ENCODE peak calls at places on chromosomes 12 and 14, in four cellular contexts. One of them, this sample, is unnamed. For H3K4me1, the result is how much of the 10 kb centered on the place peaks cover.

GRCh38 chr12:68331500-68331868 is 678 bp downstream of the MDM1 start:
- DNase-seq in A549: no peak
- DNase-seq in HCT116: no peak
- DNase-seq in IMR-90: no peak
- DNase-seq in this sample: no peak

GRCh38 chr14:102560436-102561261 is 31.8 kb upstream of the RCOR1 start:
- DNase-seq in A549: no peak
- DNase-seq in HCT116: no peak
- DNase-seq in IMR-90: no peak
- DNase-seq in this sample: no peak

GRCh38 chr14:103943673-103944072 is 1.3 kb upstream of the RD3L start:
- DNase-seq in A549: no peak
- DNase-seq in HCT116: no peak
- DNase-seq in IMR-90: peak
- DNase-seq in this sample: no peak

GRCh38 chr12:65892905-65893304 is 68.6 kb downstream of the HMGA2 start:
- DNase-seq in A549: no peak
- DNase-seq in HCT116: no peak
- DNase-seq in IMR-90: peak
- DNase-seq in this sample: peak

GRCh38 chr14:104996032-104996431 is 10.4 kb downstream of the CLBA1 start:
- DNase-seq in A549: no peak
- DNase-seq in HCT116: no peak
- DNase-seq in IMR-90: no peak
- DNase-seq in this sample: no peak

GRCh38 chr12:9869307-9870161 is at the start of gene CLEC2B:
- DNase-seq in A549: peak
- DNase-seq in HCT116: no peak
- DNase-seq in IMR-90: peak
- DNase-seq in this sample: no peak

GRCh38 chr14:50947446-50947845 is 3.2 kb upstream of the PYGL start:
- DNase-seq in A549: no peak
- DNase-seq in HCT116: no peak
- DNase-seq in IMR-90: peak
- DNase-seq in this sample: no peak

GRCh38 chr12:131910302-131911110 is 16.1 kb downstream of the ULK1 start:
- DNase-seq in A549: no peak
- DNase-seq in HCT116: no peak
- DNase-seq in IMR-90: no peak
- DNase-seq in this sample: no peak

GRCh38 chr12:121135320-121135719 is 2.6 kb downstream of the P2RX7 start:
- DNase-seq in A549: no peak
- DNase-seq in HCT116: no peak
- DNase-seq in IMR-90: no peak
- DNase-seq in this sample: no peak

GRCh38 chr14:31927348-31927826 is 149.7 kb upstream of the ARHGAP5 start:
- DNase-seq in A549: peak
- DNase-seq in HCT116: no peak
- DNase-seq in IMR-90: peak
- DNase-seq in this sample: peak

GRCh38 chr12:50572275-50572674 is 67.5 kb downstream of the DIP2B start:
- DNase-seq in A549: peak
- DNase-seq in HCT116: no peak
- DNase-seq in IMR-90: peak
- DNase-seq in this sample: peak

GRCh38 chr14:64971890-64972785 is at the start of gene RAB15:
- DNase-seq in A549: peak
- DNase-seq in HCT116: no peak
- DNase-seq in IMR-90: peak
- DNase-seq in this sample: peak

GRCh38 chr14:91509083-91509877 is 830 bp downstream of the PPP4R3A start:
- DNase-seq in A549: peak
- DNase-seq in HCT116: no peak
- DNase-seq in IMR-90: no peak
- DNase-seq in this sample: peak

GRCh38 chr14:100875861-100876590 is 27.5 kb downstream of the RTL1 start:
- DNase-seq in A549: no peak
- DNase-seq in HCT116: no peak
- DNase-seq in IMR-90: no peak
- DNase-seq in this sample: no peak

GRCh38 chr14:102977475-102977874 is 55.0 kb downstream of the AMN start:
- DNase-seq in A549: no peak
- DNase-seq in HCT116: no peak
- DNase-seq in IMR-90: no peak
- DNase-seq in this sample: no peak

GRCh38 chr12:46786774-46787173 is 39.0 kb downstream of the SLC38A4 start:
- DNase-seq in A549: peak
- DNase-seq in HCT116: no peak
- DNase-seq in IMR-90: peak
- DNase-seq in this sample: no peak

GRCh38 chr12:96882862-96883261 is 24.2 kb upstream of the NEDD1 start:
- DNase-seq in A549: no peak
- DNase-seq in HCT116: no peak
- DNase-seq in IMR-90: peak
- DNase-seq in this sample: peak

GRCh38 chr14:105045710-105046326 is 19.4 kb downstream of the GPR132 start:
- DNase-seq in A549: peak
- DNase-seq in HCT116: peak
- DNase-seq in IMR-90: peak
- DNase-seq in this sample: peak

GRCh38 chr12:53327435-53328042 is 6.1 kb upstream of the AAAS start:
- DNase-seq in A549: peak
- DNase-seq in HCT116: no peak
- DNase-seq in IMR-90: no peak
- DNase-seq in this sample: peak

GRCh38 chr12:5170894-5171293 is 127.2 kb downstream of the KCNA5 start:
- DNase-seq in A549: no peak
- DNase-seq in HCT116: no peak
- DNase-seq in IMR-90: peak
- DNase-seq in this sample: no peak

GRCh38 chr14:91202234-91202974 is 42.1 kb downstream of the GPR68 start:
- DNase-seq in A549: no peak
- DNase-seq in HCT116: no peak
- DNase-seq in IMR-90: no peak
- DNase-seq in this sample: no peak

GRCh38 chr12:104504151-104504550 is 47.4 kb downstream of the CHST11 start:
- DNase-seq in A549: no peak
- DNase-seq in HCT116: no peak
- DNase-seq in IMR-90: no peak
- DNase-seq in this sample: no peak

GRCh38 chr14:63039800-63040380 is 5.4 kb downstream of the KCNH5 start:
- DNase-seq in A549: peak
- DNase-seq in HCT116: no peak
- DNase-seq in IMR-90: peak
- DNase-seq in this sample: peak

GRCh38 chr12:85949253-85949652 is 75.2 kb downstream of the NTS start:
- DNase-seq in A549: no peak
- DNase-seq in HCT116: no peak
- DNase-seq in IMR-90: no peak
- DNase-seq in this sample: no peak

GRCh38 chr12:132204064-132204821 is 60.0 kb downstream of the NOC4L start:
- DNase-seq in A549: no peak
- DNase-seq in HCT116: no peak
- DNase-seq in IMR-90: no peak
- DNase-seq in this sample: no peak

GRCh38 chr12:6226002-6226700 is 26.0 kb downstream of the CD9 start:
- DNase-seq in A549: no peak
- DNase-seq in HCT116: no peak
- DNase-seq in IMR-90: peak
- DNase-seq in this sample: peak

GRCh38 chr14:73457935-73458218 is 469 bp downstream of the NUMB start:
- DNase-seq in A549: no peak
- DNase-seq in HCT116: no peak
- DNase-seq in IMR-90: no peak
- DNase-seq in this sample: no peak

GRCh38 chr12:110436231-110436630 is 13.9 kb downstream of the ARPC3 start:
- DNase-seq in A549: no peak
- DNase-seq in HCT116: no peak
- DNase-seq in IMR-90: peak
- DNase-seq in this sample: peak

GRCh38 chr14:32201816-32202467 is at the start of gene RNU6-7:
- DNase-seq in A549: peak
- DNase-seq in HCT116: no peak
- DNase-seq in IMR-90: peak
- DNase-seq in this sample: peak

GRCh38 chr12:47590771-47591368 is 115.0 kb downstream of the RPAP3 start:
- DNase-seq in A549: no peak
- DNase-seq in HCT116: no peak
- DNase-seq in IMR-90: no peak
- DNase-seq in this sample: peak

GRCh38 chr14:106872619-106873446 is 1346.5 kb downstream of the TMEM121 start:
- DNase-seq in A549: peak
- DNase-seq in HCT116: no peak
- DNase-seq in IMR-90: no peak
- DNase-seq in this sample: no peak

GRCh38 chr12:21130998-21131397 is at the start of gene SLCO1B1:
- DNase-seq in A549: no peak
- DNase-seq in HCT116: no peak
- DNase-seq in IMR-90: no peak
- DNase-seq in this sample: no peak

GRCh38 chr12:104219908-104220404 is 4.4 kb downstream of the TXNRD1 start:
- DNase-seq in A549: peak
- DNase-seq in HCT116: peak
- DNase-seq in IMR-90: peak
- DNase-seq in this sample: no peak

GRCh38 chr12:128813883-128814282 is 9.9 kb downstream of the SLC15A4 start:
- DNase-seq in A549: no peak
- DNase-seq in HCT116: no peak
- DNase-seq in IMR-90: no peak
- DNase-seq in this sample: no peak

GRCh38 chr12:102781117-102781516 is 135.9 kb downstream of the PAH start:
- DNase-seq in A549: no peak
- DNase-seq in HCT116: no peak
- DNase-seq in IMR-90: no peak
- DNase-seq in this sample: no peak

GRCh38 chr12:101564912-101565311 is 29.9 kb upstream of the MYBPC1 start:
- DNase-seq in A549: peak
- DNase-seq in HCT116: no peak
- DNase-seq in IMR-90: no peak
- DNase-seq in this sample: peak

GRCh38 chr12:93676408-93677194 is 574 bp upstream of the CRADD start:
- DNase-seq in A549: no peak
- DNase-seq in HCT116: no peak
- DNase-seq in IMR-90: no peak
- DNase-seq in this sample: no peak
- H3K27ac ChIP-seq in A549: peak
- H3K27ac ChIP-seq in HCT116: peak
- H3K27ac ChIP-seq in IMR-90: peak
- H3K27ac ChIP-seq in this sample: peak

GRCh38 chr14:76309572-76310551 is 66.1 kb upstream of the ESRRB start:
- DNase-seq in A549: no peak
- DNase-seq in HCT116: no peak
- DNase-seq in IMR-90: no peak
- DNase-seq in this sample: peak

GRCh38 chr14:76313303-76313702 is 62.6 kb upstream of the ESRRB start:
- DNase-seq in A549: no peak
- DNase-seq in HCT116: no peak
- DNase-seq in IMR-90: no peak
- DNase-seq in this sample: no peak

GRCh38 chr14:76313861-76314260 is 62.1 kb upstream of the ESRRB start:
- DNase-seq in A549: no peak
- DNase-seq in HCT116: no peak
- DNase-seq in IMR-90: no peak
- DNase-seq in this sample: no peak

GRCh38 chr14:76312821-76313220 is 63.1 kb upstream of the ESRRB start:
- DNase-seq in A549: no peak
- DNase-seq in HCT116: no peak
- DNase-seq in IMR-90: no peak
- DNase-seq in this sample: no peak

GRCh38 chr14:76311410-76311758 is 64.6 kb upstream of the ESRRB start:
- DNase-seq in A549: no peak
- DNase-seq in HCT116: no peak
- DNase-seq in IMR-90: no peak
- DNase-seq in this sample: no peak
- H3K4me1 ChIP-seq in A549: under half
- H3K4me1 ChIP-seq in HCT116: under half
- H3K4me1 ChIP-seq in IMR-90: under half
- H3K4me1 ChIP-seq in this sample: half or more

GRCh38 chr14:22478670-22479069 is 110.4 kb downstream of the DAD1 start:
- DNase-seq in A549: no peak
- DNase-seq in HCT116: no peak
- DNase-seq in IMR-90: no peak
- DNase-seq in this sample: peak
- H3K4me3 ChIP-seq in A549: no peak
- H3K4me3 ChIP-seq in HCT116: no peak
- H3K4me3 ChIP-seq in IMR-90: no peak
- H3K4me3 ChIP-seq in this sample: no peak

DNA sequence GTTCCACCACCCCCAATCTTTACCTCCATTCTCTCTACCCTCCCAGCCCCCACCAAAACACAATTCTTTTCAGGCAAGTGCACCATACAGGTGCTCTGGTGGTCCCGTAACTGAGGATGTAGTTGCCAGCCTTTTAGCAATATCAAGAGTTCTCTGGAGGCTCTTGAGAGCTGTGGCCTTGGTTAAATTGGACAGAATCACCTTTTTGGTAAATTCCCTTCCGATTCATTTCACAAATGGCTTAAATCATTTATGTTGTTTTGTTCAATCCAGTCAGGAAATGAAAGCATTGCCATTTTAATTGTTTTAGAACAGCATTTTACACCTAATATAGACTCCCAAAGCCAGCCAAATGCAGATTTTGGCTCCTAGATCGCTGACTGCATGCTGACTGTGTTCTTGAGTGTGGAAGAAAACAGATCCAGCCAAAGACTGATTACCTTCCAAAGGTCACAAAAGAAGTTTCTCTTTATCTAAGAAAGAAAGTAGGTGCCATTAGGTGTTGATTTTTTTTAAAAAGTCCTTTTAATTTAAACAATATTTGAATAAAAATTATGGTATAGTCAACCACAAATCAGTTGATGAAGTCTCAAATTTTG is 25.6 kb downstream of the CRADD start:
- DNase-seq in A549: no peak
- DNase-seq in HCT116: no peak
- DNase-seq in IMR-90: no peak
- DNase-seq in this sample: no peak
- H3K27ac ChIP-seq in A549: peak
- H3K27ac ChIP-seq in HCT116: no peak
- H3K27ac ChIP-seq in IMR-90: no peak
- H3K27ac ChIP-seq in this sample: no peak

This sample was measured in cardiac muscle cell.